ENCODE peak calls at places on chromosome 6, in seven cellular contexts. I is tibial nerve, F is A673, J is cardiac muscle cell, V is fibroblast of lung, Z is psoas muscle, R is Peyer's patch. T is an unnamed sample. For H3K36me3 and H3K27me3, the result is how much of the 10 kb centered on the place peaks cover.

GRCh38 chr6:30720738-30721197 is 616 bp downstream of the TUBB start:
- DNase-seq in I (peak), F (peak), J (peak), V (peak), Z (peak), R (peak), T (peak)

GRCh38 chr6:22411408-22412105 is 114.7 kb upstream of the PRL start:
- DNase-seq in I (no peak), F (no peak), J (no peak), V (peak), Z (no peak), R (no peak), T (no peak)

GRCh38 chr6:11700118-11700718 is 78.4 kb downstream of the ADTRP start:
- DNase-seq in I (no peak), F (peak), J (peak), V (peak), Z (no peak), R (no peak), T (peak)

GRCh38 chr6:5843078-5843477 is 163.6 kb downstream of the NRN1 start:
- DNase-seq in I (no peak), F (no peak), J (no peak), V (no peak), Z (no peak), R (no peak), T (no peak)

GRCh38 chr6:108734336-108734922 is 113.8 kb upstream of the ARMC2 start:
- DNase-seq in I (no peak), F (no peak), J (no peak), V (no peak), Z (no peak), R (peak), T (no peak)

GRCh38 chr6:157223486-157223885 is 99.8 kb downstream of the TMEM242 start:
- DNase-seq in I (no peak), F (no peak), J (no peak), V (no peak), Z (no peak), R (peak), T (no peak)

GRCh38 chr6:89974776-89975175 is 80.5 kb downstream of the GJA10 start:
- DNase-seq in I (no peak), F (no peak), J (peak), V (no peak), Z (no peak), R (no peak), T (no peak)

GRCh38 chr6:44043479-44044153 is 83.6 kb downstream of the MRPL14 start:
- DNase-seq in I (no peak), F (no peak), J (no peak), V (peak), Z (no peak), R (no peak), T (no peak)

GRCh38 chr6:683742-684440 is 9.0 kb downstream of the EXOC2 start:
- DNase-seq in I (no peak), F (peak), J (peak), V (peak), Z (no peak), R (no peak), T (no peak)

GRCh38 chr6:3382399-3383279 is 74.2 kb downstream of the SLC22A23 start:
- DNase-seq in I (no peak), F (no peak), J (no peak), V (no peak), Z (no peak), R (peak), T (no peak)

GRCh38 chr6:170019259-170020040 is 268.0 kb downstream of the ERMARD start:
- DNase-seq in I (no peak), F (no peak), J (no peak), V (peak), Z (no peak), R (peak), T (no peak)

GRCh38 chr6:150981095-150981494 is 115.6 kb downstream of the MTHFD1L start:
- DNase-seq in I (no peak), F (no peak), J (no peak), V (no peak), Z (no peak), R (no peak), T (no peak)

GRCh38 chr6:109360791-109361190 is 21.5 kb downstream of the CD164 start:
- DNase-seq in I (no peak), F (no peak), J (no peak), V (no peak), Z (no peak), R (no peak), T (no peak)

GRCh38 chr6:32940656-32941411 is at the start of gene HLA-DMB:
- DNase-seq in I (no peak), F (peak), J (peak), V (peak), Z (no peak), R (peak), T (peak)

GRCh38 chr6:88459224-88459623 is 293.1 kb upstream of the CNR1 start:
- DNase-seq in I (no peak), F (no peak), J (no peak), V (no peak), Z (no peak), R (no peak), T (no peak)

GRCh38 chr6:52416629-52417151 is 3.5 kb upstream of the EFHC1 start:
- DNase-seq in I (no peak), F (peak), J (peak), V (peak), Z (no peak), R (no peak), T (peak)

GRCh38 chr6:43310624-43311023 is 2.0 kb upstream of the CRIP3 start:
- DNase-seq in I (no peak), F (no peak), J (no peak), V (no peak), Z (no peak), R (no peak), T (no peak)

GRCh38 chr6:159151266-159151855 is 17.8 kb upstream of the FNDC1 start:
- DNase-seq in I (no peak), F (peak), J (peak), V (peak), Z (peak), R (peak), T (no peak)

GRCh38 chr6:135423649-135424128 is 73.9 kb downstream of the AHI1 start:
- DNase-seq in I (no peak), F (peak), J (peak), V (peak), Z (no peak), R (no peak), T (no peak)

GRCh38 chr6:125732398-125732797 is 17.0 kb upstream of the HEY2 start:
- DNase-seq in I (no peak), F (peak), J (no peak), V (no peak), Z (no peak), R (no peak), T (no peak)

GRCh38 chr6:130922922-130923321 is 95.7 kb downstream of the SMLR1 start:
- DNase-seq in I (no peak), F (no peak), J (no peak), V (no peak), Z (no peak), R (no peak), T (no peak)

GRCh38 chr6:27651371-27651732 is 178.4 kb upstream of the ZNF184 start:
- DNase-seq in I (no peak), F (peak), J (peak), V (no peak), Z (no peak), R (no peak), T (no peak)

GRCh38 chr6:119337252-119337651 is 12.3 kb downstream of the MAN1A1 start:
- DNase-seq in I (no peak), F (no peak), J (no peak), V (no peak), Z (no peak), R (no peak), T (no peak)

GRCh38 chr6:144480518-144480917 is 195.4 kb downstream of the UTRN start:
- DNase-seq in I (no peak), F (no peak), J (no peak), V (peak), Z (no peak), R (no peak), T (no peak)

GRCh38 chr6:144479991-144480390 is 194.9 kb downstream of the UTRN start:
- DNase-seq in I (no peak), F (no peak), J (no peak), V (no peak), Z (no peak), R (no peak), T (no peak)

GRCh38 chr6:144478487-144478886 is 193.4 kb downstream of the UTRN start:
- DNase-seq in I (peak), F (no peak), J (peak), V (no peak), Z (peak), R (no peak), T (no peak)

GRCh38 chr6:144482142-144482541 is 197.0 kb downstream of the UTRN start:
- DNase-seq in I (peak), F (peak), J (peak), V (peak), Z (peak), R (peak), T (peak)

GRCh38 chr6:144481527-144481926 is 196.4 kb downstream of the UTRN start:
- DNase-seq in I (no peak), F (no peak), J (no peak), V (no peak), Z (no peak), R (no peak), T (no peak)
- H3K36me3 ChIP-seq in I (under half), F (under half), J (under half), V (under half), Z (under half), R (under half), T (under half)

DNA sequence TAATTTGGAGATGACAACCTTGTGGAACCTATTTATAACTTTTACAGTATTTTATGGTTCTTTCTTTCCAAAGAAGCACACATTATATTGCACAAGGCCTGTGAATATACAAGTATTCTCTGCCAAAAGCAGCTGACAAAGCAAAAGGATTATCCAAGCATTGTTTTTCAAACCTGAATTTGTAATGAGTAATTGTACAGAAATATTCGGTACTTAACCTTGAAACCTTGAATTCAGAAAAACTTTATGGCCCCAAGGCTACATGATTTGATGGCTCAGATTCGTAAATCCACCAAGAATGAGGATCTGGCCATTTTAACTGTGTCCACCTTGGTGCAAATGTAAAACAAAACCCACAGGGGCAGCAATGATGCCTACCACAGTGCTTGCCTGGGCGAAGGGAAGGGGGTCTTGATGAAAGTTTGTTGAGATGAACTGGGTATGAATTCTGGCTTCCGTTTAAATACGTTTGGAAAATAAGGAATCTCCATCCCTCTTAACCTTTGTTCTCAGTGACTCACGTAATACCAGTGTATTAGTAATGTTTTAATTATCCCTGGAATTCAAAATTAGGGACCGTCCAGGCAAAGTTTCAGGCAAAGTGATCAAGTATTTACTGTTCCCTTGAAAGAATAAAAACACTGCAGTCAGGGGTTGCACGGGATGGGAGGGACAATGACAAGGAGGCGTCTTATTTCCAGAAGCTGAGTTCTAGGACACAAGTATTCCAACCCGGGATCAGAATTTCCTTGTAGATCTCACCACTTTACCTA is 2.7 kb upstream of the RBM24 start:
- DNase-seq in I (no peak), F (no peak), J (no peak), V (peak), Z (no peak), R (no peak), T (no peak)
- H3K27me3 ChIP-seq in I (under half), F (under half), J (under half), V (under half), Z (under half), R (under half), T (under half)

DNA sequence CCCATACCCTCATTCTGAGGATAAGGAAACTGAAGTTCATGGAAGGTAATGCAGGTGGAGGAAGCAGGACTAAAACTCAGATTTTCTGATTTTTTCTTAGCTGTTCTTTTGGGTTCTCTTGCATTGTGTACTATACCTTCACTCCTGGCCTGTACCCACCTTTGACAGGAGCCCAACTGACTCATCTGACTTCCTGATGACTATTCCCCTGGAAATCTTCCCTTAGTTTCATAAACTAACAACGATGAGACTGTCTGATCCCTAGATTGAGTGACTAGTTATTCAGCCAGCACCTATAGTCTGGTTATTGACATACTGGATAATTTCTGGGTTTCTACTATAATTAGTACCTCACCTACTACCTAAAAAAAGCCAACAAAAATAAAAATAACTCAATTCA is 10.1 kb downstream of the CRYBG1 start:
- DNase-seq in I (no peak), F (no peak), J (no peak), V (no peak), Z (no peak), R (no peak), T (no peak)
- H3K27ac ChIP-seq in I (no peak), F (no peak), J (no peak), V (no peak), Z (no peak), R (no peak), T (no peak)

DNA sequence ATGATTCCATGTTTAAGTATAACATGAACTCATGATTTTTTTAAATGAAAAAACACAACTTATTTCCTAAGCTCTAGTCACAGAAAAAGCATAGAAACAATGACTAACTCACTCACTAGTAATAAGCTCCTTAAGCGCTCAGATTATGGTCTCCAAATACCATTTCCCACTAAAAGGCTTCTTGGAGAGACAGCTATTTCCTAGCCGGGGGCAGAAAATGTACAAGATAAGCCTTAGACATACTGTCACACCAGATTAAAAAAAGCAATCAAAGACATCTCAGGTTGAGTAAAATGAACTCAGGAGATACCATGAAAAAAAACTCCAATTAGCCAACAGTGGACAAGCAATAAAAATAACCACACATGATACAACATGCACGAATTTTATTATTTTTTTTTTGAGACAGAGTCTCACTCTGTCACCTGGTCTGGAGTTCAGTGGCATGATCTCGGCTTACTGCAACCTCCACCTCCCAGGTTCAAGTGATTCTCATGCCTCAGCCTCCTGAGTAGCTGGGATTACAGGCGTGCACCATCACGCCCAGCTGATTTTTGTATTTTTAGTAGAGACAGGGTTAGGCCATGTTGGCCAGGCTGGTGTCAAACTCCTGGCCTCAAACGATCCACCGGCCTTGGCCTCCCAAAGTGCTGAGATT is 14.9 kb downstream of the SRPK1 start:
- DNase-seq in I (no peak), F (no peak), J (no peak), V (no peak), Z (no peak), R (no peak), T (no peak)
- H3K36me3 ChIP-seq in I (under half), F (under half), J (under half), V (under half), Z (under half), R (under half), T (under half)